ENCODE peak calls at places on chromosomes 4 and X, in five cellular contexts. B is cardiac muscle cell, H is lower lobe of right lung, N is astrocyte of the cerebellum, R is activated B cell treated with CpG ODN at 0.5 μM for 24 hours. O is an unnamed sample.

GRCh38 chr4:128916832-128917231 is 107.3 kb downstream of the JADE1 start:
- DNase-seq in B (no peak), H (peak; percentile 56), N (no peak), R (peak; percentile 16), O (no peak)

GRCh38 chr4:6568689-6569332 is 6.2 kb upstream of the MAN2B2 start:
- DNase-seq in B (peak; percentile 60), H (no peak), N (peak; percentile 42), R (no peak), O (no peak)

GRCh38 chr4:92059615-92060014 is 244.2 kb upstream of the GRID2 start:
- DNase-seq in B (no peak), H (no peak), N (no peak), R (no peak), O (no peak)

GRCh38 chrX:115330498-115331138 is 41.1 kb downstream of the LUZP4 start:
- DNase-seq in B (peak; percentile 82), H (no peak), N (peak; percentile 53), R (no peak), O (peak; percentile 66)

GRCh38 chr4:120443111-120443510 is 376.5 kb upstream of the MAD2L1 start:
- DNase-seq in B (no peak), H (no peak), N (no peak), R (no peak), O (no peak)

GRCh38 chr4:110128092-110128989 is 70.1 kb downstream of the ELOVL6 start:
- DNase-seq in B (no peak), H (no peak), N (no peak), R (no peak), O (no peak)

GRCh38 chr4:24065974-24066373 is 176.1 kb upstream of the PPARGC1A start:
- DNase-seq in B (no peak), H (no peak), N (no peak), R (no peak), O (no peak)

GRCh38 chrX:150680974-150681373 is 12.2 kb upstream of the MTMR1 start:
- DNase-seq in B (peak; percentile 29), H (no peak), N (peak; percentile 9), R (no peak), O (no peak)

GRCh38 chrX:39133971-39134370 is 332.7 kb downstream of the MID1IP1 start:
- DNase-seq in B (no peak), H (no peak), N (no peak), R (peak; percentile 27), O (no peak)

GRCh38 chr4:140052050-140052449 is 101.9 kb downstream of the MAML3 start:
- DNase-seq in B (peak; percentile 66), H (peak; percentile 58), N (no peak), R (no peak), O (no peak)

GRCh38 chrX:11244641-11245040 is 48.6 kb upstream of the AMELX start:
- DNase-seq in B (peak; percentile 83), H (no peak), N (no peak), R (no peak), O (no peak)

GRCh38 chr4:81196126-81196650 is 18.8 kb downstream of the PRKG2 start:
- DNase-seq in B (no peak), H (no peak), N (no peak), R (no peak), O (no peak)

GRCh38 chr4:39626261-39626660 is 12.4 kb downstream of the SMIM14 start:
- DNase-seq in B (no peak), H (no peak), N (no peak), R (no peak), O (no peak)

GRCh38 chr4:139975830-139976272 is 178.1 kb downstream of the MAML3 start:
- DNase-seq in B (peak; percentile 85), H (no peak), N (no peak), R (no peak), O (no peak)

GRCh38 chr4:38802561-38803355 is 1.8 kb downstream of the TLR1 start:
- DNase-seq in B (no peak), H (no peak), N (no peak), R (no peak), O (no peak)

GRCh38 chrX:44400588-44400987 is 57.1 kb upstream of the EFHC2 start:
- DNase-seq in B (peak; percentile 87), H (peak; percentile 37), N (peak; percentile 70), R (no peak), O (no peak)

GRCh38 chrX:124033821-124034220 is 72.3 kb downstream of the STAG2 start:
- DNase-seq in B (peak; percentile 27), H (no peak), N (peak; percentile 9), R (no peak), O (no peak)

GRCh38 chr4:85420831-85421230 is 54.1 kb upstream of the ARHGAP24 start:
- DNase-seq in B (peak; percentile 37), H (no peak), N (no peak), R (no peak), O (no peak)

GRCh38 chrX:133670394-133670793 is 255.1 kb upstream of the GPC4 start:
- DNase-seq in B (peak; percentile 56), H (no peak), N (peak; percentile 37), R (no peak), O (no peak)

GRCh38 chr4:74625981-74626380 is 168.3 kb downstream of the BTC start:
- DNase-seq in B (no peak), H (no peak), N (no peak), R (no peak), O (no peak)

GRCh38 chr4:102869569-102870227 is 906 bp downstream of the CISD2 start:
- DNase-seq in B (no peak), H (no peak), N (no peak), R (no peak), O (no peak)

GRCh38 chrX:68190799-68191198 is 242.5 kb downstream of the OPHN1 start:
- DNase-seq in B (no peak), H (no peak), N (no peak), R (no peak), O (no peak)

GRCh38 chr4:40482985-40483647 is 146.5 kb downstream of the RBM47 start:
- DNase-seq in B (no peak), H (no peak), N (no peak), R (no peak), O (no peak)

GRCh38 chrX:145821898-145822567 is 4.4 kb downstream of the SLITRK2 start:
- DNase-seq in B (no peak), H (no peak), N (no peak), R (no peak), O (no peak)

GRCh38 chrX:106862972-106863688 is 40.0 kb downstream of the RIPPLY1 start:
- DNase-seq in B (peak; percentile 5), H (no peak), N (no peak), R (no peak), O (no peak)

GRCh38 chr4:33063238-33063637 is 2343.1 kb downstream of the PCDH7 start:
- DNase-seq in B (peak; percentile 89), H (no peak), N (peak; percentile 19), R (no peak), O (no peak)

GRCh38 chrX:71178908-71179307 is 34.3 kb downstream of the NLGN3 start:
- DNase-seq in B (peak; percentile 79), H (peak; percentile 47), N (peak; percentile 37), R (no peak), O (no peak)

GRCh38 chr4:86043755-86044592 is 315.9 kb downstream of the MAPK10 start:
- DNase-seq in B (peak; percentile 79), H (no peak), N (peak; percentile 45), R (no peak), O (no peak)

GRCh38 chrX:38220936-38221386 is 290 bp upstream of the SRPX start:
- DNase-seq in B (peak; percentile 79), H (no peak), N (no peak), R (no peak), O (no peak)

GRCh38 chrX:18252644-18253359 is 32.1 kb upstream of the BEND2 start:
- DNase-seq in B (peak; percentile 22), H (no peak), N (no peak), R (no peak), O (no peak)
- TF ChIP-seq CTCF in B (no peak), H (no peak), N (no peak), R (no peak), O (no peak)

GRCh38 chr4:2396781-2397368 is 21.6 kb downstream of the ZFYVE28 start:
- DNase-seq in B (no peak), H (no peak), N (no peak), R (no peak), O (no peak)
- TF ChIP-seq CTCF in B (no peak), H (no peak), N (peak; percentile 16), R (no peak), O (no peak)

GRCh38 chr4:76987153-76987562 is 37.6 kb downstream of the SEPTIN11 start:
- DNase-seq in B (peak; percentile 97), H (no peak), N (peak; percentile 98), R (no peak), O (no peak)
- TF ChIP-seq CTCF in B (no peak), H (no peak), N (peak; percentile 32), R (no peak), O (no peak)

GRCh38 chr4:153651961-153652784 is 31.9 kb upstream of the TLR2 start:
- DNase-seq in B (no peak), H (no peak), N (no peak), R (no peak), O (no peak)

GRCh38 chr4:153651041-153651960 is 32.8 kb upstream of the TLR2 start:
- DNase-seq in B (no peak), H (peak; percentile 87), N (peak; percentile 53), R (no peak), O (no peak)

GRCh38 chr4:153655928-153656327 is 28.2 kb upstream of the TLR2 start:
- DNase-seq in B (peak; percentile 73), H (peak; percentile 74), N (peak; percentile 13), R (no peak), O (no peak)

GRCh38 chr4:153649572-153649991 is 34.5 kb upstream of the TLR2 start:
- DNase-seq in B (no peak), H (no peak), N (no peak), R (no peak), O (no peak)

DNA sequence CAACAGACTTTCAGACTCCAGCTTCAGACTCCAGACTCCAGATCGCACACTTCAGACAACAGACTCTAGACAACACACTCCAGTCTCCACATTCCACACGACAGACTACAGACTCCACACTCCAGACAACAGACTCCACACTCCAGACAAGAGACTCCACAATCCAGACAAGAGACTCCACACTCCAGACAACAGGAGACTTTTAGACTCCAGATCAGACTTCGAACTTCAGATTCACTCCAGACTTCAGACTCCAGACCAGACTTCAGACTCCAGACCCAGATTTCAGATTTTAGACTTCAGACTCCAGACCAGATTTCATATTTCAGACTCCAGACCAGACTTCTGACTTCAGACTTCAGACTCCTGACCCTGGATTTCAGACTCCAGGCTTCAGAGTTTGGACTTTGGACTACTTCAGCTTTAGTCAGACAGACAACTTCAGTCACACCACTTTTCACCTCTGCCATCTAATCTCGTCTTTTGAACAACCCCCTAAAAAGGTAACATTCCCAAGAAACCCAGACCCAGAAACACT is 29.0 kb upstream of the TLR2 start:
- DNase-seq in B (no peak), H (no peak), N (no peak), R (no peak), O (no peak)
- TF ChIP-seq CTCF in B (no peak), H (no peak), N (no peak), R (no peak), O (no peak)

DNA sequence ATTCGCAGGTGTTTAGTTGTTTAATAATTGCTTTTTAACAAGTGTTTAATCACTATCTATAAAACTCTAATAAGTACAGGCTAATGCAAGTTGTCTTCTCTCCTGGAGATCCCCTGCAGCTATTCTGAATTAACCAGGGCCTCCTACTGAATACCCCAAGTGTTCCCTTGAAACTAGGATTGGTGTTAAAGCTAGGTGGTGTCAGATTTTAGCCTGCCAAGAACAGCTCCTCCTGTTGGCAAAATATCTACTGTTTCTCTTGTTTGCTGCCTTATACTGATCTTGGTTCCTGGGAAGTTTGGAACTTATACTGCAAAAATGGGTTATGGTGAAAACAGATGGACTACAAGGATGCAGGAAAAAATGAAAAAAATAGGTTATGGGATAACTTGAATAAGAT is 26.1 kb upstream of the TMEM154 start:
- DNase-seq in B (no peak), H (no peak), N (no peak), R (no peak), O (no peak)
- TF ChIP-seq CTCF in B (no peak), H (no peak), N (no peak), R (no peak), O (no peak)

GRCh38 chr4:8886625-8887406 is 15.2 kb upstream of the HMX1 start:
- DNase-seq in B (no peak), H (no peak), N (no peak), R (no peak), O (no peak)
- TF ChIP-seq CTCF in B (peak; percentile 36), H (no peak), N (no peak), R (no peak), O (peak; percentile 22)

O was measured in mesothelial cell of epicardium.